ENCODE peak calls at places on chromosome 5, in seven cellular contexts. L is gastrocnemius medialis, R is IMR-90, O is pancreas, A is cardiac fibroblast, E is ovary, T is GM06990. F is an unnamed sample.

GRCh38 chr5:91955610-91956009 is 572.5 kb upstream of the ARRDC3 start:
- DNase-seq in L (no peak), O (no peak), R (no peak), E (no peak), A (peak), T (no peak), F (no peak)

GRCh38 chr5:163585206-163585605 is 79.8 kb downstream of the MAT2B start:
- DNase-seq in O (no peak), A (no peak), E (no peak), R (peak), T (no peak), L (no peak), F (no peak)

GRCh38 chr5:151073280-151073679 is 7.6 kb downstream of the TNIP1 start:
- DNase-seq in T (no peak), E (no peak), R (no peak), O (no peak), L (no peak), A (no peak), F (no peak)

GRCh38 chr5:80963966-80964481 is 3.9 kb downstream of the RASGRF2 start:
- DNase-seq in A (no peak), T (no peak), E (no peak), R (peak), O (no peak), L (no peak), F (peak)

GRCh38 chr5:98214240-98215051 is 559.0 kb upstream of the RGMB start:
- DNase-seq in O (no peak), R (peak), E (no peak), A (peak), L (peak), T (no peak), F (no peak)

GRCh38 chr5:169744336-169744735 is 107.3 kb downstream of the DOCK2 start:
- DNase-seq in T (no peak), A (no peak), E (no peak), O (no peak), L (no peak), R (no peak), F (no peak)

GRCh38 chr5:99320461-99320860 is 391.7 kb upstream of the CHD1 start:
- DNase-seq in O (no peak), R (no peak), T (no peak), L (no peak), E (no peak), A (no peak), F (no peak)

GRCh38 chr5:154220625-154221024 is 30.1 kb downstream of the GALNT10 start:
- DNase-seq in T (no peak), O (no peak), E (no peak), A (peak), R (peak), L (no peak), F (no peak)

GRCh38 chr5:170632985-170633234 is 129.1 kb downstream of the KCNIP1 start:
- DNase-seq in L (no peak), R (no peak), A (no peak), T (peak), E (peak), O (peak), F (no peak)

GRCh38 chr5:157390179-157390923 is 69.7 kb upstream of the NIPAL4 start:
- DNase-seq in O (no peak), T (no peak), A (peak), R (peak), E (no peak), L (no peak), F (peak)

GRCh38 chr5:79845448-79846197 is 145.4 kb downstream of the MTX3 start:
- DNase-seq in L (no peak), E (no peak), O (no peak), T (no peak), A (peak), R (peak), F (peak)

GRCh38 chr5:32859211-32859641 is 148.1 kb downstream of the NPR3 start:
- DNase-seq in L (no peak), T (no peak), E (no peak), R (peak), O (no peak), A (no peak), F (no peak)

GRCh38 chr5:120568716-120569115 is 104.6 kb downstream of the PRR16 start:
- DNase-seq in E (no peak), T (no peak), A (peak), O (no peak), R (peak), L (no peak), F (no peak)

GRCh38 chr5:126624534-126624933 is 23.8 kb downstream of the PHAX start:
- DNase-seq in O (no peak), R (peak), T (no peak), E (peak), L (no peak), A (peak), F (peak)

GRCh38 chr5:103098993-103099392 is 20.9 kb downstream of the GIN1 start:
- DNase-seq in E (no peak), T (no peak), O (no peak), L (no peak), A (no peak), R (no peak), F (no peak)

GRCh38 chr5:171300358-171300757 is 8.7 kb upstream of the TLX3 start:
- DNase-seq in T (no peak), R (no peak), E (no peak), A (no peak), L (no peak), O (no peak), F (no peak)

GRCh38 chr5:33102551-33102950 is 338.2 kb upstream of the TARS1 start:
- DNase-seq in R (peak), A (no peak), E (no peak), L (no peak), T (no peak), O (no peak), F (no peak)

GRCh38 chr5:126515337-126515736 is 79.7 kb downstream of the ALDH7A1 start:
- DNase-seq in E (no peak), A (no peak), O (no peak), R (no peak), T (no peak), L (no peak), F (no peak)

GRCh38 chr5:10786835-10787234 is 25.8 kb upstream of the DAP start:
- DNase-seq in E (no peak), T (no peak), O (no peak), A (no peak), R (no peak), L (no peak), F (no peak)

GRCh38 chr5:148937830-148938534 is 111.6 kb downstream of the ADRB2 start:
- DNase-seq in O (no peak), E (no peak), R (no peak), A (no peak), L (no peak), T (no peak), F (no peak)

GRCh38 chr5:36305571-36306326 is 4.0 kb upstream of the RANBP3L start:
- DNase-seq in O (no peak), E (peak), A (peak), T (no peak), L (peak), R (peak), F (no peak)

GRCh38 chr5:92917044-92917443 is 664.0 kb downstream of the NR2F1-AS1 start:
- DNase-seq in E (no peak), A (peak), O (no peak), L (no peak), R (peak), T (no peak), F (no peak)

GRCh38 chr5:110769282-110769681 is 30.5 kb downstream of the SLC25A46 start:
- DNase-seq in T (no peak), E (no peak), L (no peak), O (no peak), R (peak), A (peak), F (peak)

GRCh38 chr5:125341436-125341835 is 595.0 kb upstream of the ZNF608 start:
- DNase-seq in R (no peak), A (no peak), O (no peak), L (no peak), T (no peak), E (no peak), F (no peak)

GRCh38 chr5:4093970-4094369 is 498.3 kb downstream of the IRX1 start:
- DNase-seq in T (no peak), L (no peak), E (no peak), A (no peak), R (no peak), O (no peak), F (no peak)

GRCh38 chr5:35047785-35048404 is at the start of gene AGXT2:
- DNase-seq in T (no peak), A (no peak), E (no peak), O (no peak), R (no peak), L (no peak), F (no peak)

GRCh38 chr5:141409598-141410306 is 1.9 kb downstream of the PCDHGB6 start:
- DNase-seq in E (no peak), A (no peak), R (no peak), O (no peak), T (no peak), L (no peak), F (no peak)

GRCh38 chr5:173302546-173303155 is 25.6 kb downstream of the STC2 start:
- DNase-seq in T (no peak), A (no peak), L (no peak), E (no peak), R (peak), O (no peak), F (no peak)

GRCh38 chr5:127812570-127812969 is 109.4 kb downstream of the CCDC192 start:
- DNase-seq in T (no peak), A (no peak), E (no peak), R (no peak), O (no peak), L (no peak), F (no peak)

GRCh38 chr5:135433626-135434426 is 13.3 kb downstream of the DCANP1 start:
- DNase-seq in R (peak), A (peak), E (no peak), L (peak), O (no peak), T (no peak), F (no peak)

GRCh38 chr5:143245929-143246561 is 157.4 kb downstream of the NR3C1 start:
- DNase-seq in O (no peak), A (peak), E (no peak), T (no peak), L (peak), R (peak), F (peak)

GRCh38 chr5:30034870-30035269 is 1158.6 kb upstream of the CDH6 start:
- DNase-seq in R (no peak), E (no peak), O (no peak), L (no peak), T (no peak), A (no peak), F (no peak)

GRCh38 chr5:122442938-122443337 is 130.9 kb downstream of the SNCAIP start:
- DNase-seq in O (no peak), T (no peak), A (no peak), R (no peak), E (no peak), L (no peak), F (no peak)

GRCh38 chr5:124718376-124718775 is 28.1 kb downstream of the ZNF608 start:
- DNase-seq in O (no peak), L (no peak), E (no peak), R (no peak), A (peak), T (no peak), F (no peak)

GRCh38 chr5:135085133-135085935 is 51.3 kb upstream of the PITX1 start:
- DNase-seq in R (peak), A (no peak), T (no peak), O (no peak), L (no peak), E (no peak), F (no peak)

GRCh38 chr5:174895360-174895759 is 171.0 kb downstream of the MSX2 start:
- DNase-seq in L (no peak), T (no peak), R (no peak), E (no peak), O (no peak), A (no peak), F (no peak)

GRCh38 chr5:111685969-111686368 is 71.0 kb downstream of the NREP start:
- DNase-seq in A (no peak), R (no peak), E (no peak), O (no peak), T (no peak), L (no peak), F (no peak)

GRCh38 chr5:102049517-102049916 is 246.6 kb downstream of the SLCO4C1 start:
- DNase-seq in R (no peak), O (no peak), E (no peak), A (no peak), L (no peak), T (no peak), F (no peak)

GRCh38 chr5:74184649-74185048 is 455.9 kb downstream of the ENC1 start:
- DNase-seq in L (no peak), R (no peak), A (no peak), T (no peak), E (no peak), O (no peak), F (no peak)

GRCh38 chr5:61525573-61526142 is 193.6 kb downstream of the ZSWIM6 start:
- DNase-seq in L (no peak), A (peak), R (peak), O (no peak), T (no peak), E (no peak), F (no peak)
- H3K4me3 ChIP-seq in L (no peak), A (no peak), R (no peak), O (no peak), T (no peak), E (no peak), F (no peak)

DNA sequence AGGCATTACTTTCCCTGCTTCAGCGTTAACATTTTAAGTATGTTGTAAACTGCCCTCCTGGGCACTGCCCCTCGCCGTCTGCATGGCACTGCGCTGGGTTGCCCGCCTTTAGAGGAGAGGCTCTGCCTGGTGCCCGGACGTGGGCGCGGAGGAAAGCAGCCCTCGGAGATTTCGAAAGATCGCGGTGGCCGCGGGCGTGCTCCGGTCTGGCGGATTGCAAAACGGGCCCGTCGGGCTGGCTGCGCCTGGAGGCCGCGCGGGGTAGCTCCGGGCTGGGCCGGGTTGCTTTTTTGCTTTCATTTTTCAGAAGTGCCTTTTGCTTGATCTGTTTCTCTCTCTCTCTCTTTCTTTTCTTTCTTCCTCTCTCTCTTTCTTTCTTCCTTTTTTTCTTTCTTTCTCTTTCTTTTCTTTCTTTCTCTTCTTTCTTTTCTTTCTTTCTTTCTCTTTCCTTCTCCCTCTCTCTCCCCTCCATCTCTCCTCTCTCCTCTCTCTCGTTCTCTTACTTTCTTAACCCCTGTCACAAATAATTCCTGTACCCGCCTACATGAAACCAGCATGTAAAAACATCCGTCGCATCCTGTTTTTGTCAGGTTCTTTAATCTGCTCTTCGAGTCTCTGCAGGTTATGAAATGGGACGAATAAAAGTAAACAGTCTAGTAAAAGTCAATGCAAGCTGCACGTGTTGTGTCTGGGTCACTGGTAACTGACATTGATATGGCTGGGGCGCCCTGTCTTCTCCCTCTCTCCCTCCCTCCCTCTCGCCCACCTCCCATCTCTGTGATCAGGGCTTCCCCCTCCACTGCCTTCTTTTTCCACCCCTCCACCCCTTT is 1.7 kb downstream of the FST start:
- DNase-seq in O (peak), L (peak), R (peak), E (peak), A (peak), T (peak), F (no peak)
- TF ChIP-seq CTCF in O (peak), L (peak), R (peak), E (peak), A (peak), T (no peak), F (peak)

DNA sequence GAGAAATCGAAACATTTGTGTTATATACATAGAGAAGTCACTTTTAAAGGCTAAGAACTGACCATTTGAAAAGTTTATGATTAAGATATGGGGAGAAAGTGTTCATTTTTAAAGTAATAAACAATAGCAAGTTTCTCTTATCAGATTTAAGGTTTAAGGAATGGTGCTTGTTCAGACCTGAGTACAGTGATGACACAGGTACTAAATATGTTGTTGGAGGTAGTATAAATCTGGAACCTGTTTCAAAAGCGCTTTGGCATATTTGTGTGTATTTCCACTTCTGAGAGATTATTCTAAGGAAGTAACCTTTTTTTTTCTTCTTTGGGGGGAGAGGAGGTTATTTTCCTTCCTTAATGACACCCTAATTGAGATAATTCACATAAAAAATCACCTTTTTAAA is 18.4 kb downstream of the CDC42SE2 start:
- DNase-seq in O (no peak), T (no peak), A (no peak), E (no peak), L (no peak), R (no peak), F (no peak)
- H3K4me3 ChIP-seq in O (no peak), T (peak), A (no peak), E (no peak), L (no peak), R (no peak), F (no peak)

DNA sequence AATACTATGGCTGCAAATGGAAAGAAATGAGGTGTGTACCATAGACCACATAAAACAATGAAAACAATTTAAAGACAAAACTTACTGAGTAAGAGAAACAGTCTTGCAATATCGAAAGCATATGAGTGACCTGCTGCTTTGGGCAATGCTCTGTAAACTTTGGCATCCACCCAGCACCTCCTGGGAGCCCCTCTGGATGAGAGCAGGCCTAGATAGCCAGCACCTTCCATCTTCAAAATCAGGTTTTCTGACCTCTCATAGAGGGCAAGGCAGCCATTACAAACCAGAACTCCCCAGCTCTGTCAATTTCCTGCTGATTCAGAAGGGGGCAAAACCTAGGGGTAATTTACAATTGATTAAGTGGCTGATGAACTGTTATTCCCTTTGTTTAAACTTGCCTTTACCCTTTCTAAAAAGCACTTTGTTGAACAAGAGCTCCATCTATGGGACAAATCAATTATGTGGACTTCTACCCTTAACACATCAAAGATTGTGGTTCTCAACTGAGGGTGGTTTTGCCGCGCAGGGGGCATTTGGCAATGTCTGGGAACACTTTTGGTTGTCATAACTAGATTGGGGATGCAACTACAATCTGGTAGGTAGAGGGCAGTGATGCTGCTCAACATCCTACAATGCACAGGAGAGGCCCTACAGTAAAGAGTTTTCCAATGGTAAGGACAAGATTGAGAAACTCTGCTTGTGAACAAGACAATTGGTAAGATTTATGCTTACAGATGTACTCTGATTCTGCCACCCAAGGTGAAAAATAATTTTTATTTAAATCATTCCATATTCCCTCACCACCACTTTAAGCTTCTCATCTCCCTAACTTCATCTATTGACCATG is 184.2 kb downstream of the MARCHF11 start:
- DNase-seq in O (no peak), T (no peak), A (peak), R (peak), L (no peak), E (no peak), F (no peak)
- TF ChIP-seq CTCF in O (no peak), T (peak), A (peak), R (peak), L (peak), E (no peak), F (peak)

DNA sequence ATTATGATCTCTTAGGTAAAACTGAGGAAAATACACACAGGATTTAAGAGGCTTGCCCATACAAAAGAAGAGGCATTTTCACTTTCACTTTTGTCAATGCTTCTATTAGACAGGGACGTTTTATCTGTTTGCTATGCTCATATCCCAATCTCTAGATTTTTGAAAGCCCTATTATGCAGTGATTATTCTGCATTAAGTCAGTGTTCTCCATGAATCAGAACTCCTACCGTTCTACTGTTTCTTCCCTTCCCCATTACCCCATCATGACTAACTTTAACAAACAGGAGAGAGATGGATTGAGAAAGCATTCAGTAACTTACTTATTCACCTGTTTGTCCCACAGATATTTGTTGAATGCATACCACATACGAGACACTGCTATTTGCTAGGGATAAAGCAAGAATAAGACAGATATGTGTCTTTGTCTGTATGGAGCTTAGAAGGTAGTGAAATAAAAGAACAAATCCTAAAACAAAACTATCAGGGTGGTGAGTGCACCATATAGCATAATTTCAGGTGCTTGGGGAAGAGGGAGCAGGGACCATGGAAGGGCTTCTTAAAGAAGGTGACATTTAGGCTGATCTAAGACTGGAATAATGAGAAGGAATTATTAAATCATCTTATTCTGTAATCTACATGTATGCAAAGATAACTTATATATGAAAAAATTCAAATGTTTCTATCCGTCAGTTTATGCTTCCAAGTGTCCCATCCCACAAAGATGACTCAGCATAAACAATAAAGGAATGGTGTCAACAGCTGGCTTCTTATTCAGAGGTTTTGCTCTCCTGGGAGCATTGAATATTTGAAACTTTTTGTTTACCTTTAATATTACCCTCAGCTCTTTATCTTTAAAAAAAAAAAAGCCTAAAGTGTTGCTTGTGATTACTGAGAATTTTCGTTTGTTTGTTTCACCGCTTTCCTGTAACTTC is 328.1 kb downstream of the HINT1 start:
- DNase-seq in A (peak), T (peak), E (no peak), R (no peak), O (no peak), L (no peak), F (no peak)
- H3K4me3 ChIP-seq in A (peak), T (peak), E (peak), R (no peak), O (no peak), L (peak), F (peak)